ENCODE peak calls at places on chromosomes 6 and 20, in ten cellular contexts. P is ascending aorta, S is mesenchymal stem cell, M is left ventricle myocardium inferior, Z is esophagus muscularis mucosa, E is tibial artery, D is aorta, L is uterus, J is heart left ventricle, Q is ovary. U is an unnamed sample.

GRCh38 chr20:56443654-56444540 is 24.5 kb upstream of the RTF2 start:
- DNase-seq in M (peak; percentile 40), L (no peak), P (no peak), S (peak; percentile 82), Q (peak; percentile 45), D (no peak), Z (no peak), E (peak; percentile 41), J (no peak), U (no peak)

GRCh38 chr6:63744810-63745209 is 109.2 kb downstream of the PHF3 start:
- DNase-seq in J (no peak), P (no peak), M (no peak), L (no peak), E (no peak), Q (no peak), Z (no peak), S (no peak), D (no peak), U (no peak)

GRCh38 chr6:149364558-149364957 is 35.5 kb upstream of the SUMO4 start:
- DNase-seq in L (no peak), Z (no peak), P (no peak), E (no peak), D (no peak), S (peak; percentile 12), M (no peak), Q (no peak), J (no peak), U (no peak)

GRCh38 chr6:168368971-168369370 is 49.4 kb upstream of the DACT2 start:
- DNase-seq in D (peak; percentile 54), E (peak; percentile 61), S (no peak), M (no peak), Q (no peak), L (no peak), J (no peak), Z (no peak), P (no peak), U (no peak)

GRCh38 chr20:34311118-34312023 is 8.2 kb upstream of the AHCY start:
- DNase-seq in M (no peak), S (peak; percentile 15), L (peak; percentile 23), Z (no peak), E (no peak), J (no peak), Q (peak; percentile 33), P (no peak), D (peak; percentile 82), U (peak; percentile 96)

GRCh38 chr6:39029156-39030011 is 19.2 kb upstream of the GLP1R start:
- DNase-seq in M (no peak), P (no peak), S (peak; percentile 5), L (no peak), E (no peak), J (no peak), Z (no peak), D (no peak), Q (no peak), U (peak; percentile 42)

GRCh38 chr6:112967974-112968373 is 620.8 kb downstream of the RFPL4B start:
- DNase-seq in L (no peak), Q (no peak), M (no peak), P (no peak), S (no peak), J (no peak), D (no peak), E (no peak), Z (no peak), U (no peak)

GRCh38 chr6:119881416-119881815 is 531.9 kb upstream of the MAN1A1 start:
- DNase-seq in Q (no peak), D (no peak), E (no peak), Z (no peak), J (no peak), M (no peak), L (no peak), P (no peak), S (peak; percentile 33), U (no peak)

GRCh38 chr6:4670295-4670694 is 105.9 kb upstream of the CDYL start:
- DNase-seq in D (no peak), J (no peak), Q (no peak), L (no peak), M (no peak), P (no peak), Z (peak; percentile 70), E (no peak), S (no peak), U (no peak)

GRCh38 chr6:98039876-98040605 is 757.0 kb upstream of the MMS22L start:
- DNase-seq in S (no peak), L (no peak), M (no peak), P (no peak), Z (no peak), Q (no peak), D (no peak), E (no peak), J (no peak), U (no peak)

GRCh38 chr6:90467546-90467945 is 119.3 kb downstream of the MAP3K7 start:
- DNase-seq in E (no peak), S (no peak), P (no peak), J (no peak), M (no peak), Z (no peak), D (no peak), L (no peak), Q (no peak), U (no peak)

GRCh38 chr6:109332748-109333147 is 49.5 kb downstream of the CD164 start:
- DNase-seq in L (no peak), S (no peak), E (no peak), Q (no peak), Z (no peak), J (no peak), D (no peak), M (no peak), P (no peak), U (peak; percentile 99)

GRCh38 chr6:50821431-50822077 is 2.9 kb downstream of the TFAP2B start:
- DNase-seq in E (no peak), Q (no peak), D (no peak), P (no peak), S (no peak), L (no peak), J (no peak), M (no peak), Z (no peak), U (no peak)

GRCh38 chr20:13009682-13010406 is 1.1 kb downstream of the SPTLC3 start:
- DNase-seq in E (no peak), S (peak; percentile 92), J (peak; percentile 55), Q (peak; percentile 26), P (no peak), M (no peak), Z (no peak), L (peak; percentile 17), D (no peak), U (peak; percentile 74)

GRCh38 chr6:87196275-87196842 is 41.0 kb downstream of the ZNF292 start:
- DNase-seq in E (no peak), P (no peak), S (no peak), L (no peak), Q (no peak), D (no peak), M (no peak), Z (no peak), J (no peak), U (no peak)

GRCh38 chr6:113065606-113066005 is 718.5 kb downstream of the RFPL4B start:
- DNase-seq in P (no peak), M (no peak), Q (no peak), E (no peak), S (peak; percentile 37), J (peak; percentile 15), Z (no peak), L (no peak), D (no peak), U (no peak)

GRCh38 chr20:5171790-5172164 is 45.0 kb downstream of the CDS2 start:
- DNase-seq in D (no peak), J (no peak), L (no peak), Q (no peak), M (no peak), S (no peak), P (no peak), E (no peak), Z (no peak), U (no peak)
- H3K4me1 ChIP-seq in D (no peaks in the 10 kb centered on the region), J (peaks cover 100% of the 10 kb centered on the region), L (no peaks in the 10 kb centered on the region), Q (peaks cover 12% of the 10 kb centered on the region), M (peaks cover 100% of the 10 kb centered on the region), S (peaks cover 25% of the 10 kb centered on the region), P (peaks cover 19% of the 10 kb centered on the region), E (peaks cover 5% of the 10 kb centered on the region), Z (peaks cover 73% of the 10 kb centered on the region), U (peaks cover 3% of the 10 kb centered on the region)

GRCh38 chr20:62525014-62525413 is 49.2 kb upstream of the GATA5 start:
- DNase-seq in D (no peak), M (no peak), L (no peak), E (no peak), J (no peak), P (no peak), Q (no peak), Z (no peak), S (no peak), U (no peak)
- H3K27me3 ChIP-seq in D (no peaks in the 10 kb centered on the region), M (peaks cover 60% of the 10 kb centered on the region), L (peaks cover 4% of the 10 kb centered on the region), E (peaks cover 62% of the 10 kb centered on the region), J (no peaks in the 10 kb centered on the region), P (no peaks in the 10 kb centered on the region), Q (no peaks in the 10 kb centered on the region), Z (no peaks in the 10 kb centered on the region), S (peaks cover 47% of the 10 kb centered on the region), U (peaks cover 3% of the 10 kb centered on the region)

GRCh38 chr6:154488276-154488627 is 22.2 kb downstream of the CNKSR3 start:
- DNase-seq in Q (no peak), Z (no peak), S (no peak), M (no peak), E (no peak), P (no peak), D (no peak), L (no peak), J (no peak), U (no peak)
- H3K27ac ChIP-seq in Q (no peak overlapping the region), Z (peak overlapping the region; percentile 74), S (no peak overlapping the region), M (no peak overlapping the region), E (peak overlapping the region; percentile 68), P (peak overlapping the region; percentile 60), D (no peak overlapping the region), L (no peak overlapping the region), J (no peak overlapping the region), U (no peak overlapping the region)

GRCh38 chr6:162603231-162603630 is 124.3 kb downstream of the PRKN start:
- DNase-seq in P (no peak), D (no peak), Z (no peak), J (no peak), E (no peak), S (no peak), M (no peak), Q (no peak), L (no peak), U (no peak)

GRCh38 chr6:162602759-162603158 is 124.8 kb downstream of the PRKN start:
- DNase-seq in D (no peak), L (no peak), J (peak; percentile 13), Z (no peak), P (no peak), S (no peak), Q (no peak), E (no peak), M (no peak), U (no peak)

GRCh38 chr6:162610351-162610750 is 117.2 kb downstream of the PRKN start:
- DNase-seq in S (no peak), Q (no peak), D (no peak), M (no peak), P (no peak), E (no peak), L (no peak), Z (no peak), J (no peak), U (no peak)

DNA sequence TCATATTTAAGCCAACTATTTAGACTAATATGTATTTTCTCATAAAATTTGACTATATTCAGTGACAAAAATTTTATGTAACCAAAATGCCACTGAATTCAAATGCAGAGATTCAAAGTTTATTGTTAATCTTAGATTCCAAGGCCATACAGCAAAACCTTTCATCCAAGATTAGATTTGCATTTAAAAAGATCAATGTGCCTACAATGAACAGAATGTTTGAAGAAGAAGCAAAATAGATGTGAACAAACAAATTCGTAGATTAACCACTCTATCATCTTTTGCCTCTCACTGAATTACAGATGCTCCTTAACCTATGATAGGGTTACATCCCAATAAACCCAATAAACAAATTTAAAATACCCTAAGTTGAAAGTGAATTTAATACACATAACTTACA is 121.7 kb downstream of the PRKN start:
- DNase-seq in P (no peak), S (no peak), Z (no peak), Q (no peak), E (no peak), M (no peak), D (no peak), L (no peak), J (no peak), U (no peak)
- H3K4me1 ChIP-seq in P (no peaks in the 10 kb centered on the region), S (no peaks in the 10 kb centered on the region), Z (no peaks in the 10 kb centered on the region), Q (no peaks in the 10 kb centered on the region), E (no peaks in the 10 kb centered on the region), M (peaks cover 7% of the 10 kb centered on the region), D (no peaks in the 10 kb centered on the region), L (no peaks in the 10 kb centered on the region), J (no peaks in the 10 kb centered on the region), U (no peaks in the 10 kb centered on the region)

U was measured in small intestine.